ENCODE peak calls at places on chromosome 1, in eight cellular contexts. C is breast epithelium, N is sigmoid colon, Y is spleen, B is neural crest cell, U is endothelial cell, A is RWPE1, T is mucosa of descending colon. E is an unnamed sample.

GRCh38 chr1:180020017-180020416 is 65.4 kb downstream of the CEP350 start:
- DNase-seq in C (no peak), N (no peak), Y (no peak), B (no peak), U (no peak), A (no peak), T (peak; percentile 8), E (no peak)

GRCh38 chr1:200738348-200738732 is 353 bp upstream of the CAMSAP2 start:
- DNase-seq in C (no peak), N (no peak), Y (no peak), B (no peak), U (no peak), A (no peak), T (no peak), E (no peak)

GRCh38 chr1:98355656-98356384 is 305.7 kb upstream of the SNX7 start:
- DNase-seq in C (no peak), N (no peak), Y (no peak), B (no peak), U (no peak), A (peak; percentile 30), T (no peak), E (no peak)

GRCh38 chr1:44283524-44284173 is 70.4 kb downstream of the DMAP1 start:
- DNase-seq in C (no peak), N (no peak), Y (no peak), B (no peak), U (no peak), A (no peak), T (peak; percentile 38), E (no peak)

GRCh38 chr1:245772325-245772724 is 617.5 kb downstream of the KIF26B start:
- DNase-seq in C (no peak), N (no peak), Y (no peak), B (no peak), U (no peak), A (no peak), T (no peak), E (no peak)

GRCh38 chr1:241688940-241689368 is 36.9 kb downstream of the WDR64 start:
- DNase-seq in C (no peak), N (no peak), Y (no peak), B (no peak), U (no peak), A (peak; percentile 94), T (no peak), E (no peak)

GRCh38 chr1:1080122-1080753 is 6.1 kb upstream of the RNF223 start:
- DNase-seq in C (peak; percentile 69), N (peak; percentile 75), Y (peak; percentile 84), B (no peak), U (peak; percentile 68), A (peak; percentile 57), T (peak; percentile 64), E (peak; percentile 91)

GRCh38 chr1:204545881-204546280 is 29.7 kb downstream of the MDM4 start:
- DNase-seq in C (no peak), N (no peak), Y (no peak), B (no peak), U (no peak), A (no peak), T (no peak), E (no peak)

GRCh38 chr1:26066857-26067256 is 573 bp downstream of the TRIM63 start:
- DNase-seq in C (no peak), N (no peak), Y (no peak), B (no peak), U (no peak), A (no peak), T (no peak), E (no peak)

GRCh38 chr1:16208270-16208987 is 4.0 kb downstream of the ARHGEF19 start:
- DNase-seq in C (no peak), N (no peak), Y (no peak), B (no peak), U (no peak), A (no peak), T (no peak), E (no peak)

GRCh38 chr1:5994713-5995621 is 2.7 kb upstream of the NPHP4 start:
- DNase-seq in C (no peak), N (no peak), Y (peak; percentile 90), B (no peak), U (no peak), A (no peak), T (no peak), E (peak; percentile 77)

GRCh38 chr1:42137766-42138165 is 15.4 kb upstream of the GUCA2B start:
- DNase-seq in C (no peak), N (no peak), Y (no peak), B (no peak), U (no peak), A (no peak), T (no peak), E (no peak)

GRCh38 chr1:58251415-58252073 is 295.0 kb downstream of the OMA1 start:
- DNase-seq in C (no peak), N (no peak), Y (no peak), B (peak; percentile 66), U (peak; percentile 29), A (no peak), T (peak; percentile 7), E (no peak)

GRCh38 chr1:180363596-180363995 is 133.5 kb downstream of the LHX4 start:
- DNase-seq in C (no peak), N (no peak), Y (no peak), B (no peak), U (no peak), A (no peak), T (no peak), E (no peak)

GRCh38 chr1:94039514-94039870 is 81.5 kb downstream of the ABCA4 start:
- DNase-seq in C (peak; percentile 74), N (peak; percentile 84), Y (peak; percentile 86), B (peak; percentile 78), U (peak; percentile 80), A (peak; percentile 52), T (peak; percentile 82), E (no peak)

GRCh38 chr1:11714831-11715574 is 20.9 kb upstream of the AGTRAP start:
- DNase-seq in C (no peak), N (no peak), Y (no peak), B (no peak), U (no peak), A (no peak), T (no peak), E (no peak)

GRCh38 chr1:11719313-11720032 is 16.5 kb upstream of the AGTRAP start:
- DNase-seq in C (peak; percentile 81), N (peak; percentile 91), Y (peak; percentile 97), B (peak; percentile 77), U (peak; percentile 71), A (peak; percentile 25), T (peak; percentile 93), E (no peak)

GRCh38 chr1:11721301-11721700 is 14.6 kb upstream of the AGTRAP start:
- DNase-seq in C (no peak), N (no peak), Y (no peak), B (no peak), U (no peak), A (no peak), T (no peak), E (no peak)

GRCh38 chr1:11720523-11720922 is 15.4 kb upstream of the AGTRAP start:
- DNase-seq in C (no peak), N (no peak), Y (no peak), B (no peak), U (no peak), A (no peak), T (no peak), E (no peak)

GRCh38 chr1:11720033-11720376 is 15.9 kb upstream of the AGTRAP start:
- DNase-seq in C (no peak), N (no peak), Y (no peak), B (no peak), U (no peak), A (no peak), T (no peak), E (no peak)
- TF ChIP-seq CTCF in C (no peak), N (no peak), Y (peak; percentile 56), B (peak; percentile 32), U (no peak), A (peak; percentile 60), T (no peak), E (peak; percentile 66)

GRCh38 chr1:10788592-10789006 is 7.8 kb downstream of the CASZ1 start:
- DNase-seq in C (no peak), N (peak; percentile 82), Y (peak; percentile 81), B (no peak), U (peak; percentile 46), A (no peak), T (no peak), E (peak; percentile 78)
- TF ChIP-seq CTCF in C (peak; percentile 43), N (peak; percentile 31), Y (peak; percentile 29), B (peak; percentile 46), U (no peak), A (no peak), T (no peak), E (peak; percentile 71)

GRCh38 chr1:156260896-156261295 is 13.0 kb upstream of the PAQR6 start:
- DNase-seq in C (no peak), N (no peak), Y (no peak), B (no peak), U (no peak), A (no peak), T (no peak), E (peak; percentile 34)

GRCh38 chr1:156258859-156259258 is 11.0 kb upstream of the PAQR6 start:
- DNase-seq in C (no peak), N (no peak), Y (no peak), B (no peak), U (no peak), A (peak; percentile 79), T (no peak), E (peak; percentile 52)

GRCh38 chr1:156257711-156258110 is 9.9 kb upstream of the PAQR6 start:
- DNase-seq in C (no peak), N (no peak), Y (no peak), B (no peak), U (no peak), A (no peak), T (no peak), E (peak; percentile 6)

GRCh38 chr1:156262461-156263287 is 14.8 kb upstream of the PAQR6 start:
- DNase-seq in C (no peak), N (no peak), Y (no peak), B (no peak), U (no peak), A (peak; percentile 92), T (no peak), E (peak; percentile 27)

GRCh38 chr1:156259805-156260204 is 11.9 kb upstream of the PAQR6 start:
- DNase-seq in C (no peak), N (no peak), Y (no peak), B (no peak), U (no peak), A (no peak), T (peak; percentile 22), E (peak; percentile 35)
- TF ChIP-seq CTCF in C (no peak), N (no peak), Y (no peak), B (no peak), U (no peak), A (no peak), T (no peak), E (peak; percentile 52)

DNA sequence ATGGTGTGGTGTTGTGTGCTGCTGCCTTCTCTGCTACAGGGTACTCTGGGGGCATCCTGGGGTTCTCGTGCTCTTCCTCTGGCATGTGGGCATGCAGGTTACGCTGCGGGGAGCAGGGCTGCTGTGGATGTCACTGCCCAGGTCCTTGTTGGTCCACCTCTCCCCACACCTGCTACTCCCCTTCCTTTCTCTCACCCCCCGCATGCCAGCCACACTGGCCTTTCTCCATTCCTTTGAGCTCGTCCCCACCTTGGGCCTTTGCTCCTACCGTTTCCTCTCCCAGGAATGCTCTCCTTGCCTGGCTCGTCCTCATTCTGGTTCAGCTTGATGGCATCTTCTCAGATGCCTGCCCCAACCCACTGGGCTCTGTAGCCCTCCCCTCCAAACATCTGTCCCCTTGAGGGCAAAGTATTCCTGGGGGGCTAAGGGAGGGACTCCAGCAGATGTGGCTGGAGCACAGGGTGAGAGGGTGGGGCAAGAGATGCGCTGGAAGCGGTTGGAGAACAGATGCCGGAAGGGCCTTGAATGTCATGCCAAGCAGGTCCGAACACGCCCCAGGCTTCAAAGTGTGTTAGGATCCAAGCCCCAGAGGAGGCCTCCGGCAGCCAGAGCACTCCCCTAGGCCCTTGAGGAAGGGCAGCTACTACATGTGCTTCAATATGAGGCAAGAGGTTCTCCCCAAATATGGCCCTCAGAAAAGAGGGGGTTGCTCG is 23.4 kb downstream of the DMRTB1 start:
- DNase-seq in C (no peak), N (no peak), Y (no peak), B (no peak), U (no peak), A (peak; percentile 31), T (no peak), E (no peak)
- TF ChIP-seq CTCF in C (no peak), N (no peak), Y (no peak), B (no peak), U (no peak), A (no peak), T (no peak), E (no peak)